ENCODE peak calls at places on chromosomes 2 and 18, in six cellular contexts. Z, F, N, Y, A and T are unnamed samples.

GRCh38 chr2:160910681-160911080 is 249.5 kb upstream of the TANK start:
- DNase-seq in Z (no peak), F (peak; percentile 39), N (no peak), Y (no peak), A (no peak), T (peak; percentile 46)

GRCh38 chr2:187959821-187960220 is 331.9 kb upstream of the GULP1 start:
- DNase-seq in Z (no peak), F (peak; percentile 19), N (no peak), Y (no peak), A (no peak), T (peak; percentile 43)

GRCh38 chr2:181682795-181683517 is 2.6 kb upstream of the NEUROD1 start:
- DNase-seq in Z (no peak), F (no peak), N (no peak), Y (no peak), A (no peak), T (no peak)

GRCh38 chr2:53559302-53559967 is 208.2 kb upstream of the CHAC2 start:
- DNase-seq in Z (no peak), F (no peak), N (no peak), Y (no peak), A (no peak), T (no peak)

GRCh38 chr18:79878741-79879358 is 72.6 kb downstream of the SLC66A2 start:
- DNase-seq in Z (no peak), F (no peak), N (no peak), Y (no peak), A (no peak), T (no peak)

GRCh38 chr2:235496239-235496621 is 2.4 kb downstream of the AGAP1 start:
- DNase-seq in Z (no peak), F (peak; percentile 37), N (no peak), Y (no peak), A (no peak), T (no peak)

GRCh38 chr2:157857881-157858280 is 18.2 kb downstream of the ACVR1 start:
- DNase-seq in Z (no peak), F (peak; percentile 44), N (no peak), Y (no peak), A (no peak), T (peak; percentile 45)

GRCh38 chr2:206160124-206160806 is 570 bp downstream of the EEF1B2 start:
- DNase-seq in Z (no peak), F (no peak), N (no peak), Y (no peak), A (peak; percentile 72), T (peak; percentile 69)

GRCh38 chr2:152648336-152648735 is 68.9 kb downstream of the PRPF40A start:
- DNase-seq in Z (no peak), F (peak; percentile 16), N (no peak), Y (no peak), A (no peak), T (peak; percentile 18)

GRCh38 chr2:182077451-182078142 is 91.9 kb downstream of the PPP1R1C start:
- DNase-seq in Z (no peak), F (peak; percentile 89), N (peak; percentile 58), Y (no peak), A (peak; percentile 9), T (peak; percentile 94)

GRCh38 chr2:26462511-26463251 is 15.2 kb downstream of the OTOF start:
- DNase-seq in Z (no peak), F (peak; percentile 48), N (peak; percentile 43), Y (no peak), A (no peak), T (peak; percentile 51)

GRCh38 chr18:46866524-46866923 is 50.8 kb downstream of the PIAS2 start:
- DNase-seq in Z (no peak), F (no peak), N (no peak), Y (no peak), A (no peak), T (no peak)

GRCh38 chr2:130252880-130253645 is 54.8 kb upstream of the TUBA3E start:
- DNase-seq in Z (no peak), F (no peak), N (no peak), Y (no peak), A (no peak), T (peak; percentile 29)

GRCh38 chr2:112807233-112807807 is 23.0 kb upstream of the IL1A start:
- DNase-seq in Z (no peak), F (no peak), N (no peak), Y (no peak), A (no peak), T (no peak)

GRCh38 chr2:17747684-17748452 is 5.7 kb downstream of the SMC6 start:
- DNase-seq in Z (no peak), F (peak; percentile 52), N (no peak), Y (no peak), A (no peak), T (peak; percentile 48)

GRCh38 chr18:80253871-80254492 is 6.7 kb upstream of the PARD6G start:
- DNase-seq in Z (no peak), F (no peak), N (no peak), Y (no peak), A (no peak), T (no peak)

GRCh38 chr2:132439703-132440398 is 23.2 kb downstream of the GPR39 start:
- DNase-seq in Z (no peak), F (peak; percentile 64), N (no peak), Y (no peak), A (no peak), T (no peak)

GRCh38 chr2:238286095-238286494 is 2.3 kb downstream of the PER2 start:
- DNase-seq in Z (no peak), F (no peak), N (no peak), Y (no peak), A (no peak), T (no peak)

GRCh38 chr2:36389081-36389480 is 33.5 kb downstream of the CRIM1 start:
- DNase-seq in Z (no peak), F (peak; percentile 63), N (no peak), Y (no peak), A (no peak), T (peak; percentile 83)

GRCh38 chr2:43081131-43081745 is 145.2 kb downstream of the ZFP36L2 start:
- DNase-seq in Z (no peak), F (no peak), N (no peak), Y (no peak), A (no peak), T (no peak)

GRCh38 chr2:105320651-105321215 is 8.8 kb downstream of the TGFBRAP1 start:
- DNase-seq in Z (no peak), F (peak; percentile 34), N (no peak), Y (no peak), A (no peak), T (peak; percentile 77)

GRCh38 chr2:20267529-20267928 is 42.6 kb upstream of the SDC1 start:
- DNase-seq in Z (no peak), F (no peak), N (no peak), Y (no peak), A (no peak), T (no peak)

GRCh38 chr18:3794537-3795348 is 344.8 kb downstream of the TGIF1 start:
- DNase-seq in Z (no peak), F (peak; percentile 91), N (no peak), Y (no peak), A (no peak), T (peak; percentile 91)

GRCh38 chr2:27431395-27431794 is 3.0 kb downstream of the NRBP1 start:
- DNase-seq in Z (no peak), F (peak; percentile 71), N (no peak), Y (no peak), A (no peak), T (peak; percentile 32)

GRCh38 chr2:240149943-240150784 is 9.7 kb upstream of the OTOS start:
- DNase-seq in Z (no peak), F (peak; percentile 23), N (peak; percentile 54), Y (peak; percentile 62), A (peak; percentile 68), T (peak; percentile 23)

GRCh38 chr2:217106650-217107014 is 246.8 kb upstream of the TNP1 start:
- DNase-seq in Z (no peak), F (peak; percentile 67), N (no peak), Y (no peak), A (no peak), T (peak; percentile 38)

GRCh38 chr2:84880645-84881521 is at the start of gene TRABD2A:
- DNase-seq in Z (no peak), F (peak; percentile 28), N (peak; percentile 23), Y (no peak), A (no peak), T (no peak)

GRCh38 chr2:74436111-74436803 is 5.5 kb downstream of the RTKN start:
- DNase-seq in Z (no peak), F (no peak), N (no peak), Y (no peak), A (no peak), T (no peak)